ENCODE peak calls at places on chromosome 19, in six cellular contexts. N, D, Y, X, I and M are unnamed samples.

GRCh38 chr19:49064768-49065611 is at the start of gene NTF4:
- DNase-seq in N (no peak), X (no peak), D (no peak), I (no peak), Y (no peak), M (no peak)

GRCh38 chr19:16463341-16463990 is 8.3 kb downstream of the EPS15L1 start:
- DNase-seq in I (no peak), Y (no peak), X (no peak), D (no peak), N (no peak), M (no peak)

GRCh38 chr19:55750715-55751114 is 8.2 kb upstream of the RFPL4A start:
- DNase-seq in I (no peak), Y (no peak), X (no peak), N (no peak), D (no peak), M (no peak)

GRCh38 chr19:5090780-5091575 is 122.1 kb downstream of the KDM4B start:
- DNase-seq in Y (peak), I (peak), D (no peak), N (no peak), X (no peak), M (peak)

GRCh38 chr19:55340784-55341147 is 1.1 kb downstream of the KMT5C start:
- DNase-seq in X (peak), I (peak), N (no peak), Y (no peak), D (no peak), M (no peak)

GRCh38 chr19:511101-511841 is 4.0 kb downstream of the TPGS1 start:
- DNase-seq in X (peak), N (peak), I (peak), Y (peak), D (peak), M (no peak)

GRCh38 chr19:39671739-39672363 is 16.1 kb downstream of the LGALS16 start:
- DNase-seq in D (peak), I (peak), Y (peak), N (no peak), X (peak), M (no peak)

GRCh38 chr19:53004242-53004641 is 9.5 kb upstream of the ERVV-1 start:
- DNase-seq in N (no peak), X (no peak), I (no peak), D (no peak), Y (peak), M (no peak)

GRCh38 chr19:39212377-39212742 is 8.3 kb upstream of the SYCN start:
- DNase-seq in D (peak), N (peak), X (peak), Y (peak), I (no peak), M (no peak)

GRCh38 chr19:16594681-16595091 is 22.5 kb upstream of the SLC35E1 start:
- DNase-seq in X (no peak), I (no peak), N (no peak), Y (no peak), D (no peak), M (no peak)